ENCODE peak calls at places on chromosomes 4 and X, in eight cellular contexts. G is trophoblast cell, E is caudate nucleus, Y is pancreas, V is uterus, Z is coronary artery, X is neuronal stem cell, S is lung. K is an unnamed sample.

GRCh38 chrX:71102292-71102691 is 4.2 kb downstream of the CXorf65 start:
- DNase-seq in S (no peak), G (no peak), Y (no peak), E (no peak), V (no peak), Z (no peak), X (no peak), K (no peak)

GRCh38 chr4:40998680-40999358 is 215.5 kb downstream of the APBB2 start:
- DNase-seq in X (no peak), G (peak; percentile 41), Z (no peak), V (peak; percentile 34), E (no peak), Y (no peak), S (no peak), K (peak; percentile 58)

GRCh38 chr4:17704020-17704657 is 77.3 kb downstream of the FAM184B start:
- DNase-seq in E (no peak), V (no peak), Z (no peak), X (no peak), Y (no peak), G (no peak), S (no peak), K (no peak)

GRCh38 chrX:18877472-18877871 is 106.4 kb downstream of the PHKA2 start:
- DNase-seq in Y (no peak), S (no peak), G (peak; percentile 19), E (no peak), X (no peak), Z (no peak), V (no peak), K (no peak)

GRCh38 chrX:132564026-132564425 is 75.2 kb upstream of the MBNL3 start:
- DNase-seq in S (no peak), V (no peak), E (no peak), Y (no peak), G (no peak), X (no peak), Z (no peak), K (no peak)

GRCh38 chrX:134423606-134424005 is 36.4 kb upstream of the HPRT1 start:
- DNase-seq in Z (no peak), G (peak; percentile 46), V (no peak), X (no peak), E (no peak), S (no peak), Y (no peak), K (no peak)

GRCh38 chr4:153476829-153477574 is 10.8 kb downstream of the TMEM131L start:
- DNase-seq in G (no peak), S (no peak), V (no peak), E (no peak), X (no peak), Y (no peak), Z (no peak), K (no peak)

GRCh38 chr4:145679520-145679919 is 426 bp upstream of the C4orf51 start:
- DNase-seq in S (peak; percentile 71), G (no peak), Y (peak; percentile 34), Z (no peak), E (no peak), V (no peak), X (no peak), K (peak; percentile 48)

GRCh38 chr4:95505149-95505548 is 43.6 kb downstream of the UNC5C start:
- DNase-seq in V (no peak), S (no peak), Y (no peak), G (peak; percentile 38), E (no peak), Z (no peak), X (peak; percentile 11), K (no peak)

GRCh38 chrX:115030635-115031034 is 13.2 kb upstream of the IL13RA2 start:
- DNase-seq in S (no peak), G (no peak), V (no peak), Z (no peak), Y (no peak), E (no peak), X (no peak), K (peak; percentile 79)

GRCh38 chrX:40720811-40721210 is 14.5 kb downstream of the MED14 start:
- DNase-seq in V (no peak), X (no peak), Z (no peak), Y (no peak), E (no peak), S (no peak), G (peak; percentile 57), K (no peak)

GRCh38 chrX:40720386-40720785 is 15.0 kb downstream of the MED14 start:
- DNase-seq in S (no peak), V (no peak), Z (no peak), G (peak; percentile 2), Y (no peak), E (no peak), X (no peak), K (no peak)

GRCh38 chrX:40721489-40722106 is 13.7 kb downstream of the MED14 start:
- DNase-seq in Z (no peak), E (no peak), X (no peak), G (peak; percentile 88), V (no peak), S (no peak), Y (no peak), K (no peak)

GRCh38 chrX:40719218-40719617 is 16.1 kb downstream of the MED14 start:
- DNase-seq in G (peak; percentile 59), V (no peak), S (no peak), E (no peak), Y (no peak), Z (no peak), X (no peak), K (peak; percentile 24)

DNA sequence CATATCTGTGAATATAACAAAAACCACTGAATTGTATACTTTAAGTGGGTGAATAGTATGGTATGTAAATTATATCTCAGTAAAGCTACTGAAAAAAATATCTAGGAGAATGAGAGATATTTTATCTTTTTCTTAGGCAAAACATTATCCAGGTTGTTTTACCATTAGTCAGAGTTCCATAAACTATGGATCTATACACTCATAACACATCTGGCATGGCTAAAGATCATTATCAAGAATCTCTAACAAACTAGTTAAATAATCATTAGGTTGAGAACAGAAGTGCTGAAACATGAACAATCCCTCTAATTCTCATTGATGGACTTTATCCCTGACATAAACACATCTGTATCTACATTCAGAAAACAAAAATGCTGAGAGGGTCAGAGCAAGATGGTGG is 15.6 kb downstream of the MED14 start:
- DNase-seq in V (no peak), G (peak; percentile 61), S (no peak), E (no peak), X (no peak), Y (no peak), Z (no peak), K (no peak)
- H3K27ac ChIP-seq in V (no peak overlapping the region), G (no peak overlapping the region), S (no peak overlapping the region), E (no peak overlapping the region), X (no peak overlapping the region), Y (no peak overlapping the region), Z (no peak overlapping the region), K (peak overlapping the region; percentile 22)

DNA sequence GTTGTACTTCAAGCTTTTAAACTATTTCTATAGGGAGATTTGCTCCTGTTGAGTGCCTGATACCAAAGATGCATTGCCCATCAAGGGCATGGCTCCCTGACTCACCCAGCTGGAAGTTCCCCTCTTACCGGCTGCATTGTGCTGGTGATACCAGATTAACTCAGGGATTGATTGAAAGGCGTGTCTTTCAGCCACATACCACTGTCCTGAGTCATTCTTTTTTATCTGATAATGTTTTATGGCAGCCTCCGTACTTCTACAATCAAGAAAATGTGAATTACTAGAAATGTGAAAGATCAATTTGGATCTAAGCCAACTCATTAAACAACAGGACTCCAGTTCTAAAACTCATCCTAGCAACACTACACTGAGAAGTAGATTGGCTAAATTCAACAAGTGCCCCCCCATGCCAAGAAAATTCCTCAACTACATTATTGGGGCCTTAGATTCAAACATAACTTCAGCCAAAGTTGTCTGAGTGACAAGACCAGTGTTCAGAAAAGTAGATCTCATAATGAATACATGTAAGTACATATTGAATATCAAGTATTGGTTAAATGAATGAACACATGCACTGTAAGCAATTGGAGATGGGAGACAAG is 40.0 kb downstream of the TXK start:
- DNase-seq in E (no peak), G (no peak), Z (no peak), X (no peak), Y (no peak), V (no peak), S (no peak), K (peak; percentile 73)
- H3K27ac ChIP-seq in E (no peak overlapping the region), G (no peak overlapping the region), Z (no peak overlapping the region), X (no peak overlapping the region), Y (no peak overlapping the region), V (no peak overlapping the region), S (no peak overlapping the region), K (peak overlapping the region; percentile 34)

GRCh38 chrX:130895299-130895698 is 7.7 kb downstream of the ENOX2 start:
- DNase-seq in Z (no peak), E (no peak), Y (no peak), S (no peak), V (no peak), G (peak; percentile 39), X (no peak), K (no peak)
- H3K27ac ChIP-seq in Z (peak overlapping the region; percentile 68), E (peak overlapping the region; percentile 74), Y (no peak overlapping the region), S (no peak overlapping the region), V (peak overlapping the region; percentile 47), G (no peak overlapping the region), X (no peak overlapping the region), K (no peak overlapping the region)

GRCh38 chr4:57074753-57075152 is 35.4 kb downstream of the IGFBP7 start:
- DNase-seq in X (no peak), G (no peak), Z (no peak), E (no peak), S (no peak), V (no peak), Y (no peak), K (peak; percentile 37)
- H3K27ac ChIP-seq in X (no peak overlapping the region), G (no peak overlapping the region), Z (peak overlapping the region; percentile 76), E (no peak overlapping the region), S (no peak overlapping the region), V (peak overlapping the region; percentile 28), Y (no peak overlapping the region), K (peak overlapping the region; percentile 98)

GRCh38 chrX:139877710-139878414 is 55.0 kb downstream of the ATP11C start:
- DNase-seq in X (no peak), S (no peak), V (no peak), Z (no peak), G (no peak), E (no peak), Y (no peak), K (no peak)

GRCh38 chrX:139883984-139884383 is 48.9 kb downstream of the ATP11C start:
- DNase-seq in V (no peak), Z (no peak), G (no peak), Y (no peak), S (no peak), E (no peak), X (no peak), K (no peak)

GRCh38 chrX:139882299-139882698 is 50.6 kb downstream of the ATP11C start:
- DNase-seq in E (no peak), S (no peak), Y (no peak), Z (no peak), G (no peak), V (no peak), X (no peak), K (no peak)

GRCh38 chrX:139881572-139881971 is 51.3 kb downstream of the ATP11C start:
- DNase-seq in Z (no peak), Y (no peak), E (no peak), S (no peak), V (no peak), X (no peak), G (peak; percentile 71), K (no peak)

DNA sequence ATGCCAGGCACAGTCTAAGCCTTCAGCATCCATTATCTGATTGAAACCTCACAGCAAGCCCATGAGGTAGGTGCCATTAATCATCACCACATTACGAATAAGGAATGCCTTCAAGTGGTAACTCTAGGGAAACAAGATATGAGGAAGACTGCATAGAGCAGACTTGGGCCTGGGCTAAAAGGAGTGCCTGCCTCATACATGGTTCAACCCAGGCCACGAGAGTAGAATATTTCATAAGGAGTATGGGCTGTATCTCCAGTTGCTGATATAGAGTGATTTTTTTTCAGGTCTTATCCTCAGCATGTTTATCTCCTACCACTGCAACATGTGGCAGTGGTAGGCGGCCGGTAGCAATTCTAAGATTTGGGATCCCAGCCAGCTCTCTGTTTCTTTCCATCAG is 51.7 kb downstream of the ATP11C start:
- DNase-seq in S (no peak), X (no peak), Y (no peak), Z (no peak), G (peak; percentile 57), V (no peak), E (no peak), K (peak; percentile 22)
- H3K27ac ChIP-seq in S (no peak overlapping the region), X (no peak overlapping the region), Y (no peak overlapping the region), Z (peak overlapping the region; percentile 62), G (no peak overlapping the region), V (peak overlapping the region; percentile 46), E (no peak overlapping the region), K (peak overlapping the region; percentile 72)

K was measured in epithelial cell of prostate.